ENCODE peak calls at places on chromosomes 1 and 21, in five cellular contexts. One of them, this sample, is unnamed.

GRCh38 chr1:31429583-31429982 is 16.6 kb downstream of the SERINC2 start:
- DNase-seq in pancreas: no peak
- DNase-seq in NCI-H2081: no peak
- DNase-seq in SHP77: no peak
- DNase-seq in naive thymus-derived CD8-positive, alpha-beta T cell: no peak
- DNase-seq in this sample: no peak

GRCh38 chr1:117664314-117664713 is 58.5 kb downstream of the TENT5C start:
- DNase-seq in pancreas: no peak
- DNase-seq in NCI-H2081: no peak
- DNase-seq in SHP77: no peak
- DNase-seq in naive thymus-derived CD8-positive, alpha-beta T cell: peak
- DNase-seq in this sample: no peak

GRCh38 chr1:9440763-9441194 is 98.5 kb upstream of the SLC25A33 start:
- DNase-seq in pancreas: peak
- DNase-seq in NCI-H2081: no peak
- DNase-seq in SHP77: no peak
- DNase-seq in naive thymus-derived CD8-positive, alpha-beta T cell: no peak
- DNase-seq in this sample: no peak

GRCh38 chr21:45504021-45504515 is 38.2 kb downstream of the SLC19A1 start:
- DNase-seq in pancreas: peak
- DNase-seq in NCI-H2081: no peak
- DNase-seq in SHP77: no peak
- DNase-seq in naive thymus-derived CD8-positive, alpha-beta T cell: peak
- DNase-seq in this sample: no peak

GRCh38 chr21:33308586-33309490 is 15.9 kb upstream of the IFNAR1 start:
- DNase-seq in pancreas: no peak
- DNase-seq in NCI-H2081: peak
- DNase-seq in SHP77: peak
- DNase-seq in naive thymus-derived CD8-positive, alpha-beta T cell: no peak
- DNase-seq in this sample: peak

GRCh38 chr1:26114165-26114927 is 2.7 kb downstream of the PDIK1L start:
- DNase-seq in pancreas: no peak
- DNase-seq in NCI-H2081: no peak
- DNase-seq in SHP77: no peak
- DNase-seq in naive thymus-derived CD8-positive, alpha-beta T cell: no peak
- DNase-seq in this sample: no peak

GRCh38 chr21:28587748-28588147 is 404.9 kb downstream of the LTN1 start:
- DNase-seq in pancreas: no peak
- DNase-seq in NCI-H2081: no peak
- DNase-seq in SHP77: no peak
- DNase-seq in naive thymus-derived CD8-positive, alpha-beta T cell: no peak
- DNase-seq in this sample: no peak

GRCh38 chr1:109499081-109499480 is 5.2 kb downstream of the CYB561D1 start:
- DNase-seq in pancreas: no peak
- DNase-seq in NCI-H2081: no peak
- DNase-seq in SHP77: no peak
- DNase-seq in naive thymus-derived CD8-positive, alpha-beta T cell: no peak
- DNase-seq in this sample: no peak

GRCh38 chr1:23210351-23210785 is 6.9 kb downstream of the HTR1D start:
- DNase-seq in pancreas: no peak
- DNase-seq in NCI-H2081: peak
- DNase-seq in SHP77: no peak
- DNase-seq in naive thymus-derived CD8-positive, alpha-beta T cell: no peak
- DNase-seq in this sample: no peak

GRCh38 chr1:36377776-36378175 is 7.9 kb downstream of the STK40 start:
- DNase-seq in pancreas: no peak
- DNase-seq in NCI-H2081: no peak
- DNase-seq in SHP77: no peak
- DNase-seq in naive thymus-derived CD8-positive, alpha-beta T cell: no peak
- DNase-seq in this sample: no peak

GRCh38 chr1:29466258-29466657 is 229.9 kb downstream of the PTPRU start:
- DNase-seq in pancreas: no peak
- DNase-seq in NCI-H2081: no peak
- DNase-seq in SHP77: no peak
- DNase-seq in naive thymus-derived CD8-positive, alpha-beta T cell: no peak
- DNase-seq in this sample: no peak

GRCh38 chr21:14762734-14763694 is 216.9 kb upstream of the SAMSN1 start:
- DNase-seq in pancreas: no peak
- DNase-seq in NCI-H2081: no peak
- DNase-seq in SHP77: no peak
- DNase-seq in naive thymus-derived CD8-positive, alpha-beta T cell: no peak
- DNase-seq in this sample: no peak

GRCh38 chr1:187264995-187265602 is 436.4 kb downstream of the PLA2G4A start:
- DNase-seq in pancreas: no peak
- DNase-seq in NCI-H2081: peak
- DNase-seq in SHP77: peak
- DNase-seq in naive thymus-derived CD8-positive, alpha-beta T cell: no peak
- DNase-seq in this sample: peak

GRCh38 chr1:115830963-115831362 is 10.0 kb downstream of the NHLH2 start:
- DNase-seq in pancreas: no peak
- DNase-seq in NCI-H2081: no peak
- DNase-seq in SHP77: no peak
- DNase-seq in naive thymus-derived CD8-positive, alpha-beta T cell: no peak
- DNase-seq in this sample: no peak

GRCh38 chr21:38037416-38037815 is 121.2 kb upstream of the KCNJ6 start:
- DNase-seq in pancreas: no peak
- DNase-seq in NCI-H2081: no peak
- DNase-seq in SHP77: no peak
- DNase-seq in naive thymus-derived CD8-positive, alpha-beta T cell: no peak
- DNase-seq in this sample: no peak

GRCh38 chr1:235817101-235817725 is 49.5 kb downstream of the LYST start:
- DNase-seq in pancreas: no peak
- DNase-seq in NCI-H2081: peak
- DNase-seq in SHP77: peak
- DNase-seq in naive thymus-derived CD8-positive, alpha-beta T cell: no peak
- DNase-seq in this sample: peak

GRCh38 chr1:8115769-8116167 is 89.7 kb upstream of the ERRFI1 start:
- DNase-seq in pancreas: no peak
- DNase-seq in NCI-H2081: no peak
- DNase-seq in SHP77: no peak
- DNase-seq in naive thymus-derived CD8-positive, alpha-beta T cell: no peak
- DNase-seq in this sample: no peak

GRCh38 chr1:33902486-33903209 is 38.8 kb downstream of the HMGB4 start:
- DNase-seq in pancreas: no peak
- DNase-seq in NCI-H2081: no peak
- DNase-seq in SHP77: no peak
- DNase-seq in naive thymus-derived CD8-positive, alpha-beta T cell: no peak
- DNase-seq in this sample: no peak

GRCh38 chr1:63829349-63830327 is 55.8 kb downstream of the ROR1 start:
- DNase-seq in pancreas: no peak
- DNase-seq in NCI-H2081: no peak
- DNase-seq in SHP77: no peak
- DNase-seq in naive thymus-derived CD8-positive, alpha-beta T cell: no peak
- DNase-seq in this sample: no peak

GRCh38 chr1:56585985-56586384 is 6.6 kb upstream of the PLPP3 start:
- DNase-seq in pancreas: no peak
- DNase-seq in NCI-H2081: no peak
- DNase-seq in SHP77: no peak
- DNase-seq in naive thymus-derived CD8-positive, alpha-beta T cell: no peak
- DNase-seq in this sample: no peak

GRCh38 chr1:117561071-117561470 is 44.8 kb upstream of the TENT5C start:
- DNase-seq in pancreas: no peak
- DNase-seq in NCI-H2081: no peak
- DNase-seq in SHP77: no peak
- DNase-seq in naive thymus-derived CD8-positive, alpha-beta T cell: no peak
- DNase-seq in this sample: no peak

GRCh38 chr1:155513300-155513926 is 49.2 kb downstream of the ASH1L start:
- DNase-seq in pancreas: no peak
- DNase-seq in NCI-H2081: no peak
- DNase-seq in SHP77: no peak
- DNase-seq in naive thymus-derived CD8-positive, alpha-beta T cell: no peak
- DNase-seq in this sample: no peak

GRCh38 chr1:92980732-92981647 is 19.7 kb upstream of the DIPK1A start:
- DNase-seq in pancreas: no peak
- DNase-seq in NCI-H2081: no peak
- DNase-seq in SHP77: no peak
- DNase-seq in naive thymus-derived CD8-positive, alpha-beta T cell: peak
- DNase-seq in this sample: no peak